ENCODE peak calls at places on chromosomes 16 and 17, in four cellular contexts. K is AG08395, S is endothelial cell, A is upper lobe of right lung. C is an unnamed sample.

GRCh38 chr16:53502331-53503269 is at the start of gene AKTIP:
- DNase-seq in K (no peak), S (peak), A (peak), C (peak)

GRCh38 chr16:28013878-28014277 is 49.6 kb downstream of the GSG1L start:
- DNase-seq in K (no peak), S (no peak), A (no peak), C (no peak)

GRCh38 chr17:16915752-16916556 is 56.0 kb downstream of the TNFRSF13B start:
- DNase-seq in K (peak), A (peak), S (peak), C (no peak)

GRCh38 chr16:74291577-74292208 is 4.9 kb upstream of the PSMD7 start:
- DNase-seq in K (no peak), A (no peak), S (no peak), C (no peak)

GRCh38 chr17:47229535-47230443 is 20.6 kb downstream of the MYL4 start:
- DNase-seq in K (peak), S (peak), A (peak), C (peak)

GRCh38 chr16:4763791-4764190 is 3.2 kb downstream of the ZNF500 start:
- DNase-seq in S (no peak), K (no peak), A (no peak), C (no peak)

GRCh38 chr16:22648941-22649340 is 138.2 kb downstream of the NPIPB5 start:
- DNase-seq in A (no peak), K (no peak), S (no peak), C (no peak)

GRCh38 chr17:69757794-69758430 is 317.1 kb upstream of the KCNJ16 start:
- DNase-seq in S (no peak), A (no peak), K (peak), C (no peak)

GRCh38 chr16:64450170-64450569 is 671.7 kb downstream of the CDH11 start:
- DNase-seq in K (peak), S (no peak), A (no peak), C (no peak)

GRCh38 chr17:42290577-42290976 is 2.3 kb downstream of the STAT5A start:
- DNase-seq in A (peak), S (no peak), K (no peak), C (no peak)

GRCh38 chr17:65785109-65785508 is 223.7 kb upstream of the AXIN2 start:
- DNase-seq in S (no peak), A (no peak), K (peak), C (no peak)

GRCh38 chr16:54266363-54266955 is 20.1 kb downstream of the IRX3 start:
- DNase-seq in K (no peak), S (no peak), A (no peak), C (no peak)

GRCh38 chr16:22346463-22346862 is 28.0 kb downstream of the CDR2 start:
- DNase-seq in A (no peak), K (no peak), S (no peak), C (no peak)

GRCh38 chr16:28309811-28310311 is 17.5 kb downstream of the SBK1 start:
- DNase-seq in A (peak), S (no peak), K (no peak), C (peak)

GRCh38 chr17:45697076-45697475 is 87.0 kb upstream of the CRHR1 start:
- DNase-seq in S (no peak), K (no peak), A (no peak), C (no peak)

GRCh38 chr17:77692571-77693161 is 265.8 kb upstream of the TNRC6C start:
- DNase-seq in A (peak), S (no peak), K (peak), C (no peak)

GRCh38 chr16:50742521-50743150 is 750 bp downstream of the CYLD start:
- DNase-seq in A (peak), K (peak), S (peak), C (peak)

GRCh38 chr16:23389201-23389600 is 63.8 kb downstream of the COG7 start:
- DNase-seq in K (no peak), S (no peak), A (no peak), C (no peak)

GRCh38 chr16:87058728-87059250 is 258.4 kb downstream of the C16orf95 start:
- DNase-seq in A (no peak), K (no peak), S (no peak), C (no peak)

GRCh38 chr16:84922351-84923135 is 88.8 kb downstream of the ZDHHC7 start:
- DNase-seq in A (peak), S (peak), K (peak), C (no peak)

GRCh38 chr16:8858994-8859912 is 9.6 kb downstream of the CARHSP1 start:
- DNase-seq in K (no peak), A (peak), S (no peak), C (no peak)

GRCh38 chr17:33689725-33690124 is 396.6 kb upstream of the ASIC2 start:
- DNase-seq in K (no peak), A (no peak), S (no peak), C (no peak)

GRCh38 chr17:74840500-74840899 is 19.2 kb downstream of the GRIN2C start:
- DNase-seq in A (no peak), S (no peak), K (no peak), C (no peak)

GRCh38 chr16:79673635-79674034 is 73.1 kb upstream of the MAF start:
- DNase-seq in S (no peak), A (no peak), K (no peak), C (no peak)

GRCh38 chr16:13110124-13110796 is 208.9 kb downstream of the SHISA9 start:
- DNase-seq in K (peak), S (no peak), A (no peak), C (no peak)

C was measured in effector CD4-positive, alpha-beta T cell.